ENCODE peak calls at places on chromosomes 7 and 10, in five cellular contexts. J is left ventricle myocardium inferior; I is stimulated activated CD4-positive, alpha-beta T cell treated with anti-CD3 and anti-CD28 coated beads, TNF-alpha, amount 100 ng/mL, for 48 hours; X is fibroblast of the aortic adventitia; P is fibroblast of lung. A is an unnamed sample.
A peak's percentile ranks its signal among the peaks of the same experiment; 100 is the strongest.

GRCh38 chr7:135716677-135717238 is 11.2 kb downstream of the SLC13A4 start:
- DNase-seq in J (no peak), X (peak; percentile 85), I (no peak), P (peak; percentile 90), A (peak; percentile 65)

GRCh38 chr7:39145283-39145682 is 167.6 kb downstream of the POU6F2 start:
- DNase-seq in P (no peak), J (no peak), X (no peak), I (no peak), A (no peak)

GRCh38 chr10:63675171-63675570 is 154.0 kb downstream of the REEP3 start:
- DNase-seq in J (no peak), X (peak; percentile 77), P (peak; percentile 63), I (no peak), A (no peak)

GRCh38 chr10:116974442-116975005 is 30.5 kb downstream of the SHTN1 start:
- DNase-seq in X (peak; percentile 73), J (no peak), I (no peak), P (peak; percentile 87), A (peak; percentile 49)

GRCh38 chr10:33506838-33507661 is 172.6 kb upstream of the NRP1 start:
- DNase-seq in X (peak; percentile 70), J (no peak), I (no peak), P (peak; percentile 63), A (no peak)

GRCh38 chr10:106931159-106931852 is 233.2 kb downstream of the SORCS1 start:
- DNase-seq in J (no peak), P (no peak), I (no peak), X (no peak), A (no peak)

GRCh38 chr7:15007507-15007906 is 105.0 kb upstream of the DGKB start:
- DNase-seq in X (peak; percentile 5), J (no peak), P (no peak), I (no peak), A (peak; percentile 2)

GRCh38 chr10:20712766-20713165 is 184.3 kb downstream of the NEBL start:
- DNase-seq in X (no peak), J (no peak), I (no peak), P (no peak), A (no peak)

GRCh38 chr7:134613623-134614347 is 32.9 kb upstream of the BPGM start:
- DNase-seq in P (peak; percentile 99), J (no peak), I (peak; percentile 13), X (peak; percentile 100), A (peak; percentile 97)

GRCh38 chr10:440127-440526 is 249.3 kb downstream of the DIP2C start:
- DNase-seq in X (no peak), J (no peak), I (no peak), P (no peak), A (no peak)

GRCh38 chr7:21771261-21771660 is 174.4 kb downstream of the CDCA7L start:
- DNase-seq in I (no peak), P (no peak), X (no peak), J (no peak), A (no peak)

GRCh38 chr10:99685232-99686041 is 26.1 kb downstream of the ENTPD7 start:
- DNase-seq in P (no peak), I (no peak), X (no peak), J (no peak), A (no peak)

GRCh38 chr7:27129729-27130539 is 623 bp downstream of the HOXA4 start:
- DNase-seq in I (no peak), J (no peak), X (no peak), P (peak; percentile 29), A (no peak)

GRCh38 chr7:153638821-153639435 is 413.3 kb upstream of the DPP6 start:
- DNase-seq in J (no peak), P (no peak), I (no peak), X (no peak), A (no peak)

GRCh38 chr10:103884681-103885139 is 29.3 kb upstream of the SH3PXD2A start:
- DNase-seq in J (no peak), X (peak; percentile 77), P (peak; percentile 32), I (no peak), A (peak; percentile 47)

GRCh38 chr7:77327067-77327931 is 88.8 kb downstream of the GSAP start:
- DNase-seq in I (no peak), P (peak; percentile 51), J (peak; percentile 47), X (peak; percentile 80), A (no peak)

GRCh38 chr10:2541176-2541575 is 526.2 kb upstream of the PFKP start:
- DNase-seq in X (no peak), P (no peak), J (no peak), I (no peak), A (no peak)

GRCh38 chr7:2968616-2969397 is 74.9 kb downstream of the CARD11 start:
- DNase-seq in I (no peak), X (no peak), J (no peak), P (no peak), A (no peak)

GRCh38 chr10:34320265-34320664 is 494.8 kb downstream of the PARD3 start:
- DNase-seq in X (no peak), P (no peak), J (no peak), I (no peak), A (no peak)

GRCh38 chr10:126500866-126501265 is 112.6 kb upstream of the ADAM12 start:
- DNase-seq in I (no peak), P (peak; percentile 90), J (no peak), X (peak; percentile 55), A (peak; percentile 8)

GRCh38 chr7:90660100-90660499 is 64.0 kb downstream of the CDK14 start:
- DNase-seq in P (no peak), J (no peak), X (no peak), I (no peak), A (no peak)

GRCh38 chr10:30454744-30455498 is 20.9 kb downstream of the MAP3K8 start:
- DNase-seq in I (no peak), X (peak; percentile 99), P (peak; percentile 96), J (no peak), A (peak; percentile 93)

GRCh38 chr7:30789334-30789711 is 18.1 kb downstream of the MINDY4 start:
- DNase-seq in J (no peak), I (no peak), P (peak; percentile 83), X (peak; percentile 79), A (peak; percentile 83)

GRCh38 chr7:96306385-96307125 is 15.3 kb downstream of the SLC25A13 start:
- DNase-seq in X (no peak), I (no peak), J (no peak), P (no peak), A (no peak)

GRCh38 chr10:26441491-26442214 is 3.5 kb downstream of the APBB1IP start:
- DNase-seq in J (no peak), I (no peak), P (peak; percentile 83), X (peak; percentile 35), A (no peak)

GRCh38 chr7:21945374-21946227 is at the start of gene CDCA7L:
- DNase-seq in P (peak; percentile 77), I (peak; percentile 43), J (peak; percentile 83), X (peak; percentile 58), A (no peak)

GRCh38 chr7:91974066-91974465 is 33.4 kb downstream of the AKAP9 start:
- DNase-seq in J (no peak), P (no peak), I (no peak), X (no peak), A (no peak)

GRCh38 chr10:90378524-90379076 is 479.2 kb downstream of the HTR7 start:
- DNase-seq in X (no peak), P (peak; percentile 56), I (no peak), J (no peak), A (no peak)

GRCh38 chr10:17418249-17418648 is 36.1 kb downstream of the ST8SIA6 start:
- DNase-seq in P (no peak), I (no peak), J (no peak), X (peak; percentile 23), A (no peak)

GRCh38 chr7:36129048-36129534 is 24.0 kb upstream of the EEPD1 start:
- DNase-seq in I (no peak), P (peak; percentile 71), X (peak; percentile 60), J (no peak), A (peak; percentile 9)

GRCh38 chr7:155418304-155418703 is 39.6 kb upstream of the EN2 start:
- DNase-seq in I (no peak), P (no peak), X (no peak), J (no peak), A (no peak)

GRCh38 chr10:21926949-21927348 is 76.6 kb downstream of the DNAJC1 start:
- DNase-seq in J (no peak), X (peak; percentile 97), P (peak; percentile 97), I (no peak), A (peak; percentile 81)

GRCh38 chr7:8147004-8147403 is 115.0 kb downstream of the ICA1 start:
- DNase-seq in J (no peak), X (no peak), I (no peak), P (no peak), A (no peak)

GRCh38 chr7:36460811-36461429 is 71.3 kb downstream of the ANLN start:
- DNase-seq in J (no peak), I (no peak), X (no peak), P (no peak), A (no peak)

A was measured in fibroblast of the conjunctiva.